ENCODE peak calls at places on chromosome 19, in nine cellular contexts. U is heart right ventricle; P is psoas muscle; Y is esophagus squamous epithelium; B is NT2/D1; I is gastrocnemius medialis; D is uterus; S is PC-3; W is CD8-positive, alpha-beta memory T cell. O is an unnamed sample. For H3K4me1, the result is how much of the 10 kb centered on the place peaks cover.

GRCh38 chr19:12946092-12946845 is 607 bp downstream of the RAD23A start:
- DNase-seq in U (peak), P (peak), Y (no peak), B (peak), I (peak), D (peak), S (peak), W (peak), O (peak)

GRCh38 chr19:29753190-29753933 is 38.3 kb upstream of the C19orf12 start:
- DNase-seq in U (no peak), P (no peak), Y (no peak), B (no peak), I (no peak), D (no peak), S (no peak), W (no peak), O (no peak)

GRCh38 chr19:56595548-56595899 is 422 bp downstream of the ZNF71 start:
- DNase-seq in U (no peak), P (no peak), Y (no peak), B (no peak), I (no peak), D (no peak), S (no peak), W (no peak), O (no peak)

GRCh38 chr19:10001899-10002298 is 8.4 kb downstream of the COL5A3 start:
- DNase-seq in U (peak), P (peak), Y (no peak), B (no peak), I (peak), D (no peak), S (peak), W (no peak), O (peak)

GRCh38 chr19:14147797-14148605 is 11.6 kb upstream of the ASF1B start:
- DNase-seq in U (peak), P (peak), Y (no peak), B (peak), I (peak), D (peak), S (peak), W (peak), O (peak)

GRCh38 chr19:16398530-16399241 is 73.1 kb downstream of the EPS15L1 start:
- DNase-seq in U (no peak), P (no peak), Y (no peak), B (no peak), I (no peak), D (no peak), S (no peak), W (no peak), O (no peak)

GRCh38 chr19:56120371-56121179 is 520 bp downstream of the ZNF787 start:
- DNase-seq in U (peak), P (peak), Y (peak), B (no peak), I (peak), D (peak), S (peak), W (peak), O (peak)

GRCh38 chr19:46821512-46822359 is 28.9 kb downstream of the AP2S1 start:
- DNase-seq in U (peak), P (no peak), Y (no peak), B (no peak), I (no peak), D (no peak), S (no peak), W (peak), O (peak)

GRCh38 chr19:55384576-55385235 is 614 bp upstream of the TMEM238 start:
- DNase-seq in U (peak), P (peak), Y (no peak), B (no peak), I (no peak), D (peak), S (no peak), W (no peak), O (no peak)

GRCh38 chr19:56537442-56537841 is 1.3 kb upstream of the ZFP28 start:
- DNase-seq in U (no peak), P (no peak), Y (no peak), B (no peak), I (no peak), D (no peak), S (no peak), W (no peak), O (no peak)

GRCh38 chr19:6071103-6071485 is 39.2 kb downstream of the RFX2 start:
- DNase-seq in U (no peak), P (no peak), Y (no peak), B (no peak), I (no peak), D (no peak), S (peak), W (no peak), O (peak)

DNA sequence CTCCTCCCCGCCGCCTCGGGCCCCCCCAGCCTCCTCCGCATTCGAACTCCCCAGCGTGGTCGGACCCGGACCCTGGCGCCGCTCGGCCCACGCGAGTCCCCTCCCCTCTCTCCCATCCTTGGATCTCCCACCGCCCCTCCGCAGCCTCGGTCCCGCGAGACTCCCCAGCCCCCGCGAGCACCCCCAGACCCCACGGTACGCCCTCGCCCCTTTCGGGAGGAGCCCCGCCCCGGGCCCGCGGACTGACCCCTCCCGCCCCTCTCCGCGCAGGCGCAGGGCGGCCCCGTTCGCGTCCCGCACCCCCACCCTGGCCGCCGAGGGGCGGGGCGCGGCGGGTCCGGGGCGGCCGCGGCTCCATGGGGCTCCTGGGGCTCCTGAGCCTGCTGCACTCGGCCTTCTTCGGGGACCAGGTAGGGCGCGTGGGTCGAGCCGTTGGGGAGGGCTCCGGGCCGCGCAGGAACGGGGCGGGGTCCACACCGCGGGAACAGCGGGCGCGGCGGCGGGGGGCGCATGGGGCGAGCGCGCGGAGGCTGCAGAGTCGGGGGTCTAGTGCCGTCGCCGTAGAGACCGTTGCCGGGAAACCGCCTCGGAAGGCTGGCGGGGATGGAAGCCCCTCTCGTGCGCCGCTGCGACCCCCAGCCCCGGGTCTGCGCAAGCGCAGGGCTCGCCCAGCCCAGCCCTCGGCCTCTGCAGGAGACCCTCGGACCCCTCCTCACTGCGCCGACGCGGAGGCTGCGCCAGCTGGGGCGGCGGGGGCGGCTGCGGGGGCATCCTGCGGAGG is 3.8 kb upstream of the APC2 start:
- DNase-seq in U (no peak), P (no peak), Y (no peak), B (no peak), I (no peak), D (no peak), S (peak), W (no peak), O (peak)
- H3K4me3 ChIP-seq in U (no peak), P (peak), Y (no peak), B (peak), I (no peak), D (no peak), S (peak), W (no peak), O (peak)

GRCh38 chr19:48650974-48651681 is 5.1 kb upstream of the CA11 start:
- DNase-seq in U (no peak), P (no peak), Y (no peak), B (no peak), I (no peak), D (no peak), S (no peak), W (no peak), O (no peak)
- H3K4me1 ChIP-seq in U (under half), P (under half), Y (under half), B (under half), I (under half), D (under half), S (under half), W (under half), O (under half)

GRCh38 chr19:48524221-48524620 is 12.6 kb upstream of the LMTK3 start:
- DNase-seq in U (no peak), P (no peak), Y (no peak), B (no peak), I (no peak), D (no peak), S (no peak), W (no peak), O (no peak)
- H3K4me3 ChIP-seq in U (no peak), P (no peak), Y (no peak), B (no peak), I (no peak), D (no peak), S (no peak), W (no peak), O (no peak)

GRCh38 chr19:18840288-18841260 is 8.8 kb downstream of the UPF1 start:
- DNase-seq in U (no peak), P (no peak), Y (no peak), B (no peak), I (no peak), D (no peak), S (no peak), W (no peak), O (no peak)
- H3K4me1 ChIP-seq in U (half or more), P (half or more), Y (half or more), B (under half), I (half or more), D (under half), S (under half), W (half or more), O (half or more)